ENCODE peak calls at places on chromosomes 11 and 22, in ten cellular contexts. One of them, this sample, is unnamed.

GRCh38 chr11:1548221-1549070 is 23.6 kb downstream of the DUSP8 start:
- DNase-seq in left cardiac atrium: peak; percentile 72
- DNase-seq in stimulated activated CD4-positive, alpha-beta T cell treated with anti-CD3 and anti-CD28 coated beads, Interleukin-12 subunit alpha, Interleukin-12 subunit beta, amount 100 ng/mL, for 48 hours: no peak
- DNase-seq in NCI-H2081: peak; percentile 42
- DNase-seq in A172: peak; percentile 65
- DNase-seq in COR-L47: no peak
- DNase-seq in heart left ventricle: peak; percentile 86
- DNase-seq in fibroblast of the aortic adventitia: peak; percentile 39
- DNase-seq in myocyte: peak; percentile 78
- DNase-seq in T47D: peak; percentile 84
- DNase-seq in this sample: no peak

GRCh38 chr11:73218106-73218829 is at the start of gene P2RY2:
- DNase-seq in NCI-H2081: no peak
- DNase-seq in T47D: peak; percentile 92
- DNase-seq in left cardiac atrium: peak; percentile 86
- DNase-seq in stimulated activated CD4-positive, alpha-beta T cell treated with anti-CD3 and anti-CD28 coated beads, Interleukin-12 subunit alpha, Interleukin-12 subunit beta, amount 100 ng/mL, for 48 hours: peak; percentile 35
- DNase-seq in COR-L47: no peak
- DNase-seq in heart left ventricle: peak; percentile 90
- DNase-seq in fibroblast of the aortic adventitia: no peak
- DNase-seq in A172: no peak
- DNase-seq in myocyte: peak; percentile 51
- DNase-seq in this sample: no peak

GRCh38 chr11:109527496-109527895 is 105.5 kb downstream of the C11orf87 start:
- DNase-seq in stimulated activated CD4-positive, alpha-beta T cell treated with anti-CD3 and anti-CD28 coated beads, Interleukin-12 subunit alpha, Interleukin-12 subunit beta, amount 100 ng/mL, for 48 hours: no peak
- DNase-seq in myocyte: no peak
- DNase-seq in NCI-H2081: no peak
- DNase-seq in T47D: no peak
- DNase-seq in A172: no peak
- DNase-seq in fibroblast of the aortic adventitia: no peak
- DNase-seq in COR-L47: no peak
- DNase-seq in heart left ventricle: no peak
- DNase-seq in left cardiac atrium: no peak
- DNase-seq in this sample: no peak

GRCh38 chr11:94183886-94184264 is 55.2 kb downstream of the PANX1 start:
- DNase-seq in T47D: peak; percentile 91
- DNase-seq in stimulated activated CD4-positive, alpha-beta T cell treated with anti-CD3 and anti-CD28 coated beads, Interleukin-12 subunit alpha, Interleukin-12 subunit beta, amount 100 ng/mL, for 48 hours: peak; percentile 9
- DNase-seq in COR-L47: peak; percentile 41
- DNase-seq in myocyte: peak; percentile 34
- DNase-seq in NCI-H2081: peak; percentile 8
- DNase-seq in heart left ventricle: peak; percentile 59
- DNase-seq in A172: peak; percentile 12
- DNase-seq in fibroblast of the aortic adventitia: peak; percentile 79
- DNase-seq in left cardiac atrium: peak; percentile 66
- DNase-seq in this sample: no peak

GRCh38 chr11:66207816-66208215 is 60.6 kb upstream of the RAB1B start:
- DNase-seq in stimulated activated CD4-positive, alpha-beta T cell treated with anti-CD3 and anti-CD28 coated beads, Interleukin-12 subunit alpha, Interleukin-12 subunit beta, amount 100 ng/mL, for 48 hours: no peak
- DNase-seq in left cardiac atrium: no peak
- DNase-seq in fibroblast of the aortic adventitia: no peak
- DNase-seq in COR-L47: no peak
- DNase-seq in NCI-H2081: no peak
- DNase-seq in A172: no peak
- DNase-seq in myocyte: no peak
- DNase-seq in heart left ventricle: no peak
- DNase-seq in T47D: no peak
- DNase-seq in this sample: no peak

GRCh38 chr11:105357764-105358163 is 218.2 kb upstream of the CARD18 start:
- DNase-seq in stimulated activated CD4-positive, alpha-beta T cell treated with anti-CD3 and anti-CD28 coated beads, Interleukin-12 subunit alpha, Interleukin-12 subunit beta, amount 100 ng/mL, for 48 hours: no peak
- DNase-seq in left cardiac atrium: no peak
- DNase-seq in NCI-H2081: no peak
- DNase-seq in myocyte: no peak
- DNase-seq in A172: peak; percentile 47
- DNase-seq in COR-L47: no peak
- DNase-seq in T47D: no peak
- DNase-seq in heart left ventricle: no peak
- DNase-seq in fibroblast of the aortic adventitia: peak; percentile 60
- DNase-seq in this sample: no peak

GRCh38 chr11:95924414-95924760 is 480 bp upstream of the MTMR2 start:
- DNase-seq in NCI-H2081: peak; percentile 44
- DNase-seq in left cardiac atrium: no peak
- DNase-seq in A172: peak; percentile 6
- DNase-seq in fibroblast of the aortic adventitia: peak; percentile 64
- DNase-seq in myocyte: no peak
- DNase-seq in heart left ventricle: no peak
- DNase-seq in stimulated activated CD4-positive, alpha-beta T cell treated with anti-CD3 and anti-CD28 coated beads, Interleukin-12 subunit alpha, Interleukin-12 subunit beta, amount 100 ng/mL, for 48 hours: no peak
- DNase-seq in COR-L47: peak; percentile 15
- DNase-seq in T47D: no peak
- DNase-seq in this sample: no peak

GRCh38 chr11:80873309-80873999 is 1432.6 kb upstream of the TENM4 start:
- DNase-seq in fibroblast of the aortic adventitia: peak; percentile 63
- DNase-seq in NCI-H2081: no peak
- DNase-seq in stimulated activated CD4-positive, alpha-beta T cell treated with anti-CD3 and anti-CD28 coated beads, Interleukin-12 subunit alpha, Interleukin-12 subunit beta, amount 100 ng/mL, for 48 hours: no peak
- DNase-seq in left cardiac atrium: no peak
- DNase-seq in myocyte: no peak
- DNase-seq in A172: peak; percentile 78
- DNase-seq in T47D: no peak
- DNase-seq in COR-L47: no peak
- DNase-seq in heart left ventricle: no peak
- DNase-seq in this sample: no peak

GRCh38 chr11:130872961-130873360 is 43.3 kb downstream of the SNX19 start:
- DNase-seq in myocyte: peak; percentile 92
- DNase-seq in A172: no peak
- DNase-seq in heart left ventricle: no peak
- DNase-seq in T47D: no peak
- DNase-seq in COR-L47: no peak
- DNase-seq in stimulated activated CD4-positive, alpha-beta T cell treated with anti-CD3 and anti-CD28 coated beads, Interleukin-12 subunit alpha, Interleukin-12 subunit beta, amount 100 ng/mL, for 48 hours: no peak
- DNase-seq in fibroblast of the aortic adventitia: peak; percentile 26
- DNase-seq in NCI-H2081: no peak
- DNase-seq in left cardiac atrium: no peak
- DNase-seq in this sample: no peak

GRCh38 chr11:127056338-127056971 is 55.9 kb upstream of the KIRREL3 start:
- DNase-seq in heart left ventricle: no peak
- DNase-seq in T47D: peak; percentile 42
- DNase-seq in fibroblast of the aortic adventitia: no peak
- DNase-seq in NCI-H2081: no peak
- DNase-seq in myocyte: no peak
- DNase-seq in A172: no peak
- DNase-seq in left cardiac atrium: no peak
- DNase-seq in COR-L47: no peak
- DNase-seq in stimulated activated CD4-positive, alpha-beta T cell treated with anti-CD3 and anti-CD28 coated beads, Interleukin-12 subunit alpha, Interleukin-12 subunit beta, amount 100 ng/mL, for 48 hours: no peak
- DNase-seq in this sample: no peak

GRCh38 chr11:127073621-127074020 is 73.1 kb upstream of the KIRREL3 start:
- DNase-seq in COR-L47: no peak
- DNase-seq in T47D: no peak
- DNase-seq in myocyte: no peak
- DNase-seq in left cardiac atrium: no peak
- DNase-seq in NCI-H2081: no peak
- DNase-seq in fibroblast of the aortic adventitia: no peak
- DNase-seq in heart left ventricle: no peak
- DNase-seq in stimulated activated CD4-positive, alpha-beta T cell treated with anti-CD3 and anti-CD28 coated beads, Interleukin-12 subunit alpha, Interleukin-12 subunit beta, amount 100 ng/mL, for 48 hours: no peak
- DNase-seq in A172: no peak
- DNase-seq in this sample: no peak

GRCh38 chr11:13073119-13073981 is 64.2 kb downstream of the RASSF10 start:
- DNase-seq in NCI-H2081: no peak
- DNase-seq in T47D: no peak
- DNase-seq in COR-L47: no peak
- DNase-seq in left cardiac atrium: no peak
- DNase-seq in heart left ventricle: no peak
- DNase-seq in A172: peak; percentile 92
- DNase-seq in myocyte: peak; percentile 37
- DNase-seq in fibroblast of the aortic adventitia: peak; percentile 47
- DNase-seq in stimulated activated CD4-positive, alpha-beta T cell treated with anti-CD3 and anti-CD28 coated beads, Interleukin-12 subunit alpha, Interleukin-12 subunit beta, amount 100 ng/mL, for 48 hours: no peak
- DNase-seq in this sample: no peak

GRCh38 chr11:95652002-95652472 is 137.5 kb downstream of the FAM76B start:
- DNase-seq in left cardiac atrium: no peak
- DNase-seq in heart left ventricle: no peak
- DNase-seq in stimulated activated CD4-positive, alpha-beta T cell treated with anti-CD3 and anti-CD28 coated beads, Interleukin-12 subunit alpha, Interleukin-12 subunit beta, amount 100 ng/mL, for 48 hours: no peak
- DNase-seq in A172: no peak
- DNase-seq in NCI-H2081: peak; percentile 27
- DNase-seq in T47D: no peak
- DNase-seq in COR-L47: peak; percentile 84
- DNase-seq in myocyte: no peak
- DNase-seq in fibroblast of the aortic adventitia: no peak
- DNase-seq in this sample: peak; percentile 11

GRCh38 chr11:129239207-129239606 is 47.1 kb upstream of the ARHGAP32 start:
- DNase-seq in fibroblast of the aortic adventitia: no peak
- DNase-seq in COR-L47: no peak
- DNase-seq in T47D: no peak
- DNase-seq in NCI-H2081: no peak
- DNase-seq in heart left ventricle: no peak
- DNase-seq in stimulated activated CD4-positive, alpha-beta T cell treated with anti-CD3 and anti-CD28 coated beads, Interleukin-12 subunit alpha, Interleukin-12 subunit beta, amount 100 ng/mL, for 48 hours: no peak
- DNase-seq in left cardiac atrium: no peak
- DNase-seq in myocyte: peak; percentile 8
- DNase-seq in A172: no peak
- DNase-seq in this sample: no peak

GRCh38 chr11:94493146-94493442 is 550 bp downstream of the MRE11 start:
- DNase-seq in NCI-H2081: no peak
- DNase-seq in fibroblast of the aortic adventitia: peak; percentile 1
- DNase-seq in stimulated activated CD4-positive, alpha-beta T cell treated with anti-CD3 and anti-CD28 coated beads, Interleukin-12 subunit alpha, Interleukin-12 subunit beta, amount 100 ng/mL, for 48 hours: no peak
- DNase-seq in COR-L47: no peak
- DNase-seq in T47D: peak; percentile 66
- DNase-seq in A172: no peak
- DNase-seq in myocyte: no peak
- DNase-seq in heart left ventricle: no peak
- DNase-seq in left cardiac atrium: no peak
- DNase-seq in this sample: no peak

GRCh38 chr11:47413351-47413750 is 5.0 kb downstream of the SLC39A13 start:
- DNase-seq in fibroblast of the aortic adventitia: no peak
- DNase-seq in left cardiac atrium: no peak
- DNase-seq in heart left ventricle: no peak
- DNase-seq in T47D: no peak
- DNase-seq in A172: no peak
- DNase-seq in myocyte: no peak
- DNase-seq in NCI-H2081: no peak
- DNase-seq in COR-L47: no peak
- DNase-seq in stimulated activated CD4-positive, alpha-beta T cell treated with anti-CD3 and anti-CD28 coated beads, Interleukin-12 subunit alpha, Interleukin-12 subunit beta, amount 100 ng/mL, for 48 hours: no peak
- DNase-seq in this sample: no peak

GRCh38 chr22:39251762-39252460 is 7.1 kb upstream of the PDGFB start:
- DNase-seq in A172: peak; percentile 60
- DNase-seq in myocyte: peak; percentile 56
- DNase-seq in heart left ventricle: no peak
- DNase-seq in NCI-H2081: no peak
- DNase-seq in stimulated activated CD4-positive, alpha-beta T cell treated with anti-CD3 and anti-CD28 coated beads, Interleukin-12 subunit alpha, Interleukin-12 subunit beta, amount 100 ng/mL, for 48 hours: no peak
- DNase-seq in COR-L47: no peak
- DNase-seq in T47D: peak; percentile 66
- DNase-seq in left cardiac atrium: no peak
- DNase-seq in fibroblast of the aortic adventitia: no peak
- DNase-seq in this sample: no peak

GRCh38 chr11:30423886-30424285 is 101.0 kb downstream of the ARL14EP start:
- DNase-seq in A172: no peak
- DNase-seq in COR-L47: no peak
- DNase-seq in myocyte: no peak
- DNase-seq in fibroblast of the aortic adventitia: no peak
- DNase-seq in stimulated activated CD4-positive, alpha-beta T cell treated with anti-CD3 and anti-CD28 coated beads, Interleukin-12 subunit alpha, Interleukin-12 subunit beta, amount 100 ng/mL, for 48 hours: no peak
- DNase-seq in heart left ventricle: no peak
- DNase-seq in T47D: peak; percentile 36
- DNase-seq in left cardiac atrium: no peak
- DNase-seq in NCI-H2081: no peak
- DNase-seq in this sample: no peak

GRCh38 chr11:80505771-80506170 is 1064.9 kb upstream of the TENM4 start:
- DNase-seq in fibroblast of the aortic adventitia: no peak
- DNase-seq in T47D: no peak
- DNase-seq in COR-L47: no peak
- DNase-seq in myocyte: no peak
- DNase-seq in A172: peak; percentile 4
- DNase-seq in left cardiac atrium: no peak
- DNase-seq in heart left ventricle: no peak
- DNase-seq in stimulated activated CD4-positive, alpha-beta T cell treated with anti-CD3 and anti-CD28 coated beads, Interleukin-12 subunit alpha, Interleukin-12 subunit beta, amount 100 ng/mL, for 48 hours: no peak
- DNase-seq in NCI-H2081: no peak
- DNase-seq in this sample: no peak

GRCh38 chr11:2813141-2813908 is 72.2 kb downstream of the CDKN1C start:
- DNase-seq in NCI-H2081: no peak
- DNase-seq in fibroblast of the aortic adventitia: no peak
- DNase-seq in COR-L47: no peak
- DNase-seq in left cardiac atrium: no peak
- DNase-seq in heart left ventricle: no peak
- DNase-seq in A172: no peak
- DNase-seq in myocyte: peak; percentile 93
- DNase-seq in T47D: no peak
- DNase-seq in stimulated activated CD4-positive, alpha-beta T cell treated with anti-CD3 and anti-CD28 coated beads, Interleukin-12 subunit alpha, Interleukin-12 subunit beta, amount 100 ng/mL, for 48 hours: no peak
- DNase-seq in this sample: no peak

GRCh38 chr22:19942886-19943664 is 1.5 kb upstream of the TXNRD2 start:
- DNase-seq in left cardiac atrium: peak; percentile 24
- DNase-seq in fibroblast of the aortic adventitia: peak; percentile 82
- DNase-seq in myocyte: peak; percentile 95
- DNase-seq in NCI-H2081: no peak
- DNase-seq in heart left ventricle: peak; percentile 42
- DNase-seq in COR-L47: no peak
- DNase-seq in T47D: peak; percentile 44
- DNase-seq in stimulated activated CD4-positive, alpha-beta T cell treated with anti-CD3 and anti-CD28 coated beads, Interleukin-12 subunit alpha, Interleukin-12 subunit beta, amount 100 ng/mL, for 48 hours: no peak
- DNase-seq in A172: peak; percentile 42
- DNase-seq in this sample: peak; percentile 74

GRCh38 chr22:36561291-36561811 is 32.4 kb upstream of the EIF3D start:
- DNase-seq in fibroblast of the aortic adventitia: no peak
- DNase-seq in stimulated activated CD4-positive, alpha-beta T cell treated with anti-CD3 and anti-CD28 coated beads, Interleukin-12 subunit alpha, Interleukin-12 subunit beta, amount 100 ng/mL, for 48 hours: no peak
- DNase-seq in A172: no peak
- DNase-seq in T47D: no peak
- DNase-seq in heart left ventricle: no peak
- DNase-seq in myocyte: no peak
- DNase-seq in COR-L47: no peak
- DNase-seq in left cardiac atrium: no peak
- DNase-seq in NCI-H2081: no peak
- DNase-seq in this sample: no peak

GRCh38 chr11:71204748-71205664 is 47.4 kb downstream of the SHANK2 start:
- DNase-seq in heart left ventricle: no peak
- DNase-seq in left cardiac atrium: no peak
- DNase-seq in stimulated activated CD4-positive, alpha-beta T cell treated with anti-CD3 and anti-CD28 coated beads, Interleukin-12 subunit alpha, Interleukin-12 subunit beta, amount 100 ng/mL, for 48 hours: no peak
- DNase-seq in T47D: peak; percentile 46
- DNase-seq in fibroblast of the aortic adventitia: no peak
- DNase-seq in A172: no peak
- DNase-seq in NCI-H2081: no peak
- DNase-seq in myocyte: no peak
- DNase-seq in COR-L47: no peak
- DNase-seq in this sample: no peak

This sample was measured in NCI-H1694 treated with DMSO at 0.1 percent for 48 hours.